ENCODE peak calls at places on chromosome 13, in four cellular contexts. G is SK-N-SH, N is GM12891, R is stomach. K is an unnamed sample.

GRCh38 chr13:53343345-53343744 is 314.7 kb downstream of the OLFM4 start:
- DNase-seq in G (no peak), N (no peak), R (no peak), K (no peak)

GRCh38 chr13:39385621-39386231 is 217.3 kb downstream of the LHFPL6 start:
- DNase-seq in G (no peak), N (no peak), R (no peak), K (no peak)

GRCh38 chr13:45310341-45311138 is 30.4 kb downstream of the TPT1 start:
- DNase-seq in G (no peak), N (no peak), R (no peak), K (no peak)

GRCh38 chr13:86464193-86464592 is 665.0 kb upstream of the SLITRK6 start:
- DNase-seq in G (peak), N (no peak), R (no peak), K (no peak)

GRCh38 chr13:60267498-60268202 is 103.9 kb upstream of the DIAPH3 start:
- DNase-seq in G (no peak), N (no peak), R (no peak), K (no peak)

GRCh38 chr13:50326746-50327145 is 311.5 kb downstream of the KCNRG start:
- DNase-seq in G (no peak), N (no peak), R (no peak), K (no peak)

GRCh38 chr13:32142956-32143375 is 111.4 kb downstream of the FRY start:
- DNase-seq in G (peak), N (no peak), R (no peak), K (peak)

GRCh38 chr13:50081106-50081898 is 66.1 kb downstream of the KCNRG start:
- DNase-seq in G (peak), N (peak), R (peak), K (peak)

GRCh38 chr13:101211261-101211660 is 205.0 kb downstream of the NALCN start:
- DNase-seq in G (no peak), N (no peak), R (no peak), K (no peak)

GRCh38 chr13:27170221-27170520 is 1.4 kb downstream of the USP12 start:
- DNase-seq in G (no peak), N (peak), R (no peak), K (no peak)

GRCh38 chr13:68676513-68677115 is 1431.0 kb upstream of the ATXN8OS start:
- DNase-seq in G (no peak), N (no peak), R (no peak), K (no peak)

GRCh38 chr13:97544041-97544765 is 110.2 kb downstream of the RAP2A start:
- DNase-seq in G (no peak), N (no peak), R (no peak), K (no peak)

GRCh38 chr13:24038846-24039330 is 121.6 kb upstream of the SPATA13 start:
- DNase-seq in G (no peak), N (no peak), R (no peak), K (no peak)

GRCh38 chr13:79541426-79542049 is 60.6 kb downstream of the NDFIP2 start:
- DNase-seq in G (peak), N (no peak), R (no peak), K (peak)

GRCh38 chr13:84433024-84433423 is 550.8 kb upstream of the SLITRK1 start:
- DNase-seq in G (no peak), N (no peak), R (no peak), K (no peak)

DNA sequence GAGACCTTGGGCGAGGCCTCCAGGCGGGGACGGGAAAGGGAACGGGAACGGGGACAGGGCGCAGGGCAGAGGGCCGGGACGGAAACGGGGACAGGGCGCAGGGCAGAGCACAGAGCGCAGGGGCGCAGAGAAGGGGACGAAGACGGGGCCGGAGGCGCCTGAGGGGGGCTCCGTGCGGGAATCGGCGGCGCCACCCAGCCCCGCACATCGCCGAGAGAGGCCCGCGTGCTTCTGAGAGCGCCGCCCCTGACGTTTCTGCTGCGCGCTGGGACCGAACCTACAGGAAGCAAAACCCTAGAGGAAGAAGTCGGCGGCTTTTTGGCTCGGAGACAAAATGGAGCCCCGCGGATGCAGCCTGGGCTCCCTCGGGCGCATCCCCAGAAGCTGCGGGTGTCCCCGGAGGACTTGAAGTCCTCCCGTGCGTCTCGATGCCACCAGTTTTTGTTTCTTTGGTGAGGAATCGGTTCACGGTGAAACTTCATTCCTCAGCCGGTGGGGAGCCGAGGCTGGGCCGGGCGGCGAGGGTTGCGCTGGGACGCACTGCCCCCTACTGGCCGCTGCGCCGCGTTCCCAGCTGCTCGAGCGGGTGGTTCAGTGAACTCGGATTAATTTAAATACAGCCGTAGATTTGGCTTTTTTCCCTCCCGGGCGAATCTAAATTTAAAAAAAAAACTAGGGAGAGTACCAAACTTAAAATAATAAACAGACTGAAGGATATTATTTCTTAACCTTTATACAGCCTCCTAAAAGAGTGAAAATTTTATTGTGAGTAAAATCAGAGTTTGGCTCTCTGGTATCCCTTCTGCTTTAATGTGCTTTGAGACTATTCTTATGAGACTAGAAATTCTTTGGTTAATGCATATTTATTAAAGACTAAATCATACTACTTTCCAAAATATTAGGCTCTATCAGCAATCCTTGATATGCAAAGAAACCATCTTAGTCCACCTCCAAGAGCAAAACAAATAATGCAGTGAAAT is 350.0 kb upstream of the ARGLU1 start:
- DNase-seq in G (peak), N (peak), R (peak), K (peak)
- TF ChIP-seq POLR2AphosphoS5 in G (no peak), N (no peak), R (no peak), K (no peak)

GRCh38 chr13:40476175-40476958 is 190.1 kb downstream of the FOXO1 start:
- DNase-seq in G (no peak), N (no peak), R (no peak), K (no peak)
- TF ChIP-seq POLR2AphosphoS5 in G (no peak), N (no peak), R (no peak), K (no peak)

DNA sequence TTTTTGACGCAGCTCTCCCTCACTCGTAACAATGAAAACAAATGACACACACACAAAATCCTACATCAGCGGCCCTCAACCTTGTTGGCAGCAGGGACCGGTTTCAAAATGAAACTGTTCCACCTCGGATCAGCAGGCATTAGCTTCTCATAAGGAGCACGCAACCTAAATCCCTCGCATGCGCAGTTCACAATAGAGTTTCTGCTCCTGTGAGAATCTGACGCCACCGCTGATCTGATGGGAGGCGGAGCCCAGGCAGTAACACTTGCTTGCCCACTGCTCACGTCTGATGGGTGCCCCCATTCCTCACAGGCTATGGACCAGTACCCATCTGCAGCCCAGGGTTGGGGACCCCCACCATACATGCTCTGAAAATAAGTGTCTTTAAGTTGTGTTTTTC is 43.4 kb downstream of the DHRS12 start:
- DNase-seq in G (no peak), N (no peak), R (no peak), K (no peak)
- TF ChIP-seq POLR2AphosphoS5 in G (no peak), N (no peak), R (no peak), K (no peak)

DNA sequence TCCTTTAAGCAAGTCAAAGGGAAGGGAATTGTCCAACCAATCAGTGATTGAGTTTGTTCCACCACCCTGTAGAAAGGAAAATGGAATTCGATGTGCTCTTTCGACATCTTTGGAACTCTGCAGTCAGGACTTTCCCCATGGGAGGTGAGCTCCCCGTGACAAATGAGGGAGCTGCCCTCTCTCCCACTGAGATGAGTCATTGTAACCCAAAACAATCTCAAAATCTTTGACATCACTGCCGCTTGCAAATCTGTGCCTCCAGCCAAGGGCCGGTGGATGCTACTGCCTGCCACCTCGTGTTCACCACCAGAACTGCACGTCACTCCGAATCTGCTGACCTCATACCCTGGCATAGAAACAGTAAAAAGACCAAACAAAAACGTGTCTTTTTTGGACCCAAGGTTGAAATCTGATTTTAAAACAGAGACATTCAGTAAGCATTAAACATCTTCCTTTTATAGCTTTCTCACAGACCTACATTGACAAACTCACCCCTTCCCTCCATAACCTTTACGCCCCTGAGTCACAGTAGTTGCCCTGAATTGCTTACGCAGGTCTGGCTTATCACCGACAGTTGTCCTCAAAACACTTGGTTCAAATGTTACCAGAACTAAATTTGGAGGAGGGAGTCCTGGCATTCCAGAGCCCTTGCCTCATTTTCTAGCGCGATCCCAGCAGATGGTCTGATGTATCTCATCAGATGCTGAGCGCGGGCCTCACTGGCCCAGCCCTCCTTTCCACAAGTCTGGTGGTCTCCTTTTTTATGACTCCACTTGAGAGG is 105.2 kb downstream of the COL4A2 start:
- DNase-seq in G (peak), N (peak), R (peak), K (peak)
- TF ChIP-seq POLR2AphosphoS5 in G (peak), N (no peak), R (peak), K (no peak)

GRCh38 chr13:94664889-94665288 is 47.5 kb downstream of the SOX21 start:
- DNase-seq in G (no peak), N (no peak), R (no peak), K (no peak)
- TF ChIP-seq POLR2AphosphoS5 in G (no peak), N (no peak), R (no peak), K (no peak)

GRCh38 chr13:34017231-34017630 is 199.3 kb downstream of the RFC3 start:
- DNase-seq in G (no peak), N (no peak), R (no peak), K (no peak)

GRCh38 chr13:34021619-34022018 is 203.7 kb downstream of the RFC3 start:
- DNase-seq in G (no peak), N (no peak), R (no peak), K (no peak)

GRCh38 chr13:34020388-34020787 is 202.4 kb downstream of the RFC3 start:
- DNase-seq in G (no peak), N (no peak), R (no peak), K (no peak)

GRCh38 chr13:34025746-34026145 is 207.8 kb downstream of the RFC3 start:
- DNase-seq in G (no peak), N (no peak), R (no peak), K (no peak)

GRCh38 chr13:34019870-34020269 is 201.9 kb downstream of the RFC3 start:
- DNase-seq in G (no peak), N (no peak), R (no peak), K (no peak)
- TF ChIP-seq POLR2AphosphoS5 in G (no peak), N (no peak), R (no peak), K (no peak)

GRCh38 chr13:59112375-59112774 is 1051.4 kb downstream of the DIAPH3 start:
- DNase-seq in G (peak), N (no peak), R (no peak), K (no peak)
- TF ChIP-seq POLR2AphosphoS5 in G (peak), N (no peak), R (no peak), K (no peak)

GRCh38 chr13:33452873-33453558 is 167.5 kb upstream of the STARD13 start:
- DNase-seq in G (no peak), N (no peak), R (no peak), K (no peak)
- TF ChIP-seq POLR2AphosphoS5 in G (no peak), N (no peak), R (no peak), K (no peak)

GRCh38 chr13:114023716-114024602 is 50.1 kb upstream of the C13orf46 start:
- DNase-seq in G (no peak), N (no peak), R (no peak), K (no peak)

GRCh38 chr13:114024603-114025431 is 50.9 kb upstream of the C13orf46 start:
- DNase-seq in G (no peak), N (peak), R (no peak), K (no peak)

GRCh38 chr13:114027046-114027760 is 53.3 kb upstream of the C13orf46 start:
- DNase-seq in G (no peak), N (no peak), R (no peak), K (no peak)

GRCh38 chr13:114026128-114026880 is 52.4 kb upstream of the C13orf46 start:
- DNase-seq in G (no peak), N (no peak), R (no peak), K (no peak)

DNA sequence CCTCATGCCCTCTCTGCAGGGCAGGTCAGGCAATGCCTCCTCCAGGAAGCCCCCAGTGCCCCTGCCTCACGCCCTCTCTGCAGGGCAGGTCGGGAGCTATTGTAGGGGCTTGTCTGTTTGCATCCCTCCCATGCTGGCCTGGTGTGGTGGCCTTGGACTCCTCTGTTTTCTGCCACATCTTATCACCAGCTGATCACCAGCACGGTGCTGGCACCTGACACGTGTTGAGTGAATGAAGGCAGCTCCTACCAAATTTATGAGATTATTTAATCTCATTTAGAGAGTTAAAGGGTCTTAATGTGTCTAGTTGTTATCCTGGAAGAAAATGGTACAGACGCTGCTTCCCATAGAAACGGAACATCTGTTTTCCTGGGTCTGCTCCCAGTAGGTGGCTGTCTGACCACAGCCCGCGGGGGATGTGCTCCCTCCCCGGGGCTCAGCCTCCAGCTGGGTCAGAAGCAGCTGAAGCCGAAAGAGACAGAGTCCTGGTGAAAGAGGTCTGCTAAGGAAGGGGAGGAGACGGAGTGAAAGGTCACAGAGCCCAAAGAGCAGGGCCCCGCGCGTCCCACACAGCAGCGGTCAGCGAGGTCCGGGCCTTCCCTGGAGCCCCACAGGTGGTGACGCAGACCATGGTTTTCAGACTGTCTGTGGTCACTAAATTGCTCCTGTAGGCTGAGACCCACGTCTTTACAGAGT is 51.7 kb upstream of the C13orf46 start:
- DNase-seq in G (peak), N (no peak), R (no peak), K (no peak)
- TF ChIP-seq POLR2AphosphoS5 in G (no peak), N (no peak), R (no peak), K (no peak)

GRCh38 chr13:28717170-28717569 is 1.6 kb downstream of the SLC46A3 start:
- DNase-seq in G (no peak), N (no peak), R (no peak), K (no peak)

GRCh38 chr13:28719227-28719562 is 425 bp upstream of the SLC46A3 start:
- DNase-seq in G (no peak), N (no peak), R (no peak), K (no peak)

GRCh38 chr13:28718186-28718537 is 608 bp downstream of the SLC46A3 start:
- DNase-seq in G (no peak), N (no peak), R (no peak), K (no peak)

GRCh38 chr13:28719656-28720055 is 886 bp upstream of the SLC46A3 start:
- DNase-seq in G (no peak), N (no peak), R (no peak), K (no peak)

DNA sequence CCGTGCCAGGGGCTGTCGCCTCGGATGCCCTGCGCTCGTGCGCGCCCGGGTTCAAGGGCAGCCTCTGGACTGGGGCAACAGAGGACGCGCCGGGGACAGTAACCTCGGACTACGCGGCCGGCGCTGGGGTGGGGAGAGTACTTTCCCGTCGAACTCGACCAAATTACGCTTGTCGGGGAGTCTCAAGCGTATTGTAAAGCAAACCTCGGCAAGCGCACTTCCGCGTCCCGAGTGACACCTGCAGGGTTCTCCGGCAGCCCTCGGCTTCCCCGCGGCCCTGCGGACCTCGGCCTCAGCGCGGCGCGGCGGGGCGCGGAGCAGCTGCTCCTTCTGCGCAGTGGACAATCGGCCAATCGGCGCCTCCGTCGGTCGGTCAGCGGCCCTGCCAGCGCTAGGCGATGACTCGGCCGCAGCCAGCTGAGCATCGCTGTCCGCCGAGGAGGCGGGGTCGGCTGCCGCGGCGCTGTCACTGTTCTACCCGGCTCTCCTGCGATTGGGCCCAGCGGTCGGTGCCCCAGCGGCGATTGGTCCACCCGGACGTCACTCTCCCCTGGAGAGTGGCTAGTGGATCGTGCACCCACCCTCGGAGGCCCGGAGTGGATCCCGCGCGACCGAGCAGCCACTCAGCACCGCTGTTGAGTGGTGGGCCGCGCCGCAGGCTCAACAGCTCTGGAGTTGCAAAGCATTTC is at the start of gene SLC46A3:
- DNase-seq in G (peak), N (peak), R (peak), K (peak)
- TF ChIP-seq POLR2AphosphoS5 in G (no peak), N (peak), R (peak), K (no peak)

K was measured in HL-60.